ENCODE peak calls at places on chromosomes 16 and 17, in four cellular contexts. S, N, Q and X are unnamed samples.

GRCh38 chr16:67562526-67562917 is at the start of gene CTCF:
- DNase-seq in S (no peak), Q (peak), N (no peak), X (peak)

GRCh38 chr17:45043268-45043681 is 8.2 kb downstream of the DCAKD start:
- DNase-seq in S (no peak), Q (no peak), N (no peak), X (no peak)

GRCh38 chr17:75518201-75518600 is 1.9 kb downstream of the TSEN54 start:
- DNase-seq in Q (no peak), S (no peak), N (no peak), X (no peak)

GRCh38 chr17:32161506-32162365 is 19.4 kb downstream of the RHOT1 start:
- DNase-seq in S (no peak), N (no peak), Q (no peak), X (no peak)

GRCh38 chr17:60602385-60602742 is 2.4 kb downstream of the PPM1D start:
- DNase-seq in S (peak), N (no peak), Q (no peak), X (no peak)

GRCh38 chr17:74971069-74971841 is 1.3 kb downstream of the HID1 start:
- DNase-seq in N (no peak), Q (no peak), S (peak), X (no peak)

GRCh38 chr16:68737730-68738590 is 868 bp downstream of the CDH1 start:
- DNase-seq in S (peak), Q (peak), N (no peak), X (no peak)

GRCh38 chr16:84554627-84555328 is 50.3 kb upstream of the MEAK7 start:
- DNase-seq in S (no peak), N (no peak), Q (no peak), X (no peak)

GRCh38 chr17:80219013-80219776 is 938 bp downstream of the SGSH start:
- DNase-seq in Q (peak), N (no peak), S (peak), X (no peak)

GRCh38 chr16:80009971-80010659 is 409.6 kb upstream of the MAF start:
- DNase-seq in S (no peak), Q (no peak), N (no peak), X (no peak)

GRCh38 chr16:57045694-57046381 is 46.5 kb upstream of the CPNE2 start:
- DNase-seq in N (no peak), Q (no peak), S (peak), X (peak)

GRCh38 chr17:41733348-41734138 is 900 bp downstream of the HAP1 start:
- DNase-seq in N (no peak), Q (no peak), S (no peak), X (no peak)

GRCh38 chr17:49495842-49496182 is 719 bp downstream of the NGFR start:
- DNase-seq in N (no peak), S (peak), Q (no peak), X (no peak)

GRCh38 chr17:2723505-2723996 is 12.0 kb upstream of the CLUH start:
- DNase-seq in Q (no peak), S (peak), N (no peak), X (no peak)

GRCh38 chr16:16004314-16004749 is 54.9 kb downstream of the ABCC1 start:
- DNase-seq in Q (no peak), N (no peak), S (no peak), X (no peak)

GRCh38 chr16:82630219-82630618 is 3.5 kb downstream of the CDH13 start:
- DNase-seq in S (no peak), Q (no peak), N (no peak), X (no peak)

GRCh38 chr17:43745541-43745940 is 13.1 kb downstream of the SOST start:
- DNase-seq in N (no peak), Q (no peak), S (no peak), X (no peak)

GRCh38 chr17:28760987-28761562 is 17.3 kb downstream of the TRAF4 start:
- DNase-seq in Q (peak), N (no peak), S (peak), X (peak)

GRCh38 chr17:34341916-34342315 is 14.4 kb upstream of the CCL13 start:
- DNase-seq in N (no peak), Q (no peak), S (no peak), X (no peak)

GRCh38 chr17:81898029-81898866 is 3.8 kb upstream of the NPB start:
- DNase-seq in N (no peak), Q (no peak), S (no peak), X (peak)

GRCh38 chr17:1967092-1967662 is 58.0 kb downstream of the RTN4RL1 start:
- DNase-seq in N (no peak), Q (no peak), S (peak), X (no peak)

GRCh38 chr16:29877266-29877961 is 14.4 kb upstream of the CDIPT start:
- DNase-seq in Q (no peak), N (no peak), S (peak), X (peak)

GRCh38 chr16:68910051-68910450 is 66.7 kb downstream of the TANGO6 start:
- DNase-seq in Q (peak), S (no peak), N (peak), X (no peak)

GRCh38 chr17:78300962-78301820 is 58.7 kb downstream of the SOCS3 start:
- DNase-seq in Q (no peak), N (no peak), S (no peak), X (no peak)

GRCh38 chr17:57782642-57783337 is 37.7 kb upstream of the CCDC182 start:
- DNase-seq in Q (no peak), N (no peak), S (peak), X (no peak)

GRCh38 chr16:68452176-68452575 is 3.9 kb upstream of the SMPD3 start:
- DNase-seq in N (no peak), S (no peak), Q (no peak), X (no peak)